ENCODE peak calls at places on chromosome 14, in six cellular contexts. V, C, G, J, Q and I are unnamed samples.

GRCh38 chr14:20757963-20758362 is 10.2 kb upstream of the EDDM3B start:
- DNase-seq in G (no peak), Q (peak; percentile 44), J (peak; percentile 63), C (no peak), V (peak; percentile 51), I (no peak)

GRCh38 chr14:69928111-69928523 is 48.9 kb downstream of the SMOC1 start:
- DNase-seq in C (no peak), V (no peak), Q (no peak), J (no peak), G (peak; percentile 89), I (no peak)

GRCh38 chr14:60958146-60958545 is 22.7 kb downstream of the TRMT5 start:
- DNase-seq in C (no peak), V (peak; percentile 14), J (no peak), G (no peak), Q (no peak), I (no peak)

GRCh38 chr14:104353221-104353920 is 215.0 kb downstream of the KIF26A start:
- DNase-seq in Q (peak; percentile 20), V (no peak), J (no peak), C (no peak), G (no peak), I (no peak)

GRCh38 chr14:105315211-105315721 is 718 bp downstream of the PACS2 start:
- DNase-seq in C (no peak), G (no peak), Q (peak; percentile 57), J (peak; percentile 73), V (peak; percentile 38), I (no peak)

GRCh38 chr14:76923422-76924362 is 97.5 kb downstream of the LRRC74A start:
- DNase-seq in G (no peak), C (no peak), V (no peak), Q (no peak), J (peak; percentile 73), I (no peak)

GRCh38 chr14:91417134-91417982 is at the start of gene CCDC88C:
- DNase-seq in C (peak; percentile 35), Q (peak; percentile 71), G (no peak), V (peak; percentile 70), J (peak; percentile 79), I (peak; percentile 65)

GRCh38 chr14:25090281-25090680 is 40.3 kb upstream of the STXBP6 start:
- DNase-seq in J (no peak), G (no peak), Q (no peak), C (no peak), V (no peak), I (no peak)

GRCh38 chr14:36028218-36028617 is 148.3 kb downstream of the PTCSC3 start:
- DNase-seq in C (no peak), G (no peak), Q (no peak), J (no peak), V (peak; percentile 14), I (no peak)

GRCh38 chr14:102182901-102183619 is 43.4 kb downstream of the WDR20 start:
- DNase-seq in G (no peak), Q (no peak), C (no peak), V (no peak), J (no peak), I (no peak)

GRCh38 chr14:70096866-70097265 is 91.9 kb downstream of the SLC8A3 start:
- DNase-seq in J (no peak), G (peak; percentile 14), V (peak; percentile 63), C (no peak), Q (peak; percentile 60), I (no peak)

GRCh38 chr14:45649051-45649450 is 396.0 kb upstream of the MIS18BP1 start:
- DNase-seq in V (no peak), G (no peak), C (no peak), J (no peak), Q (no peak), I (no peak)

GRCh38 chr14:51368721-51369163 is 128.7 kb downstream of the TMX1 start:
- DNase-seq in J (no peak), G (peak; percentile 89), Q (no peak), C (peak; percentile 85), V (no peak), I (no peak)

GRCh38 chr14:50308363-50308762 is 3.7 kb downstream of the L2HGDH start:
- DNase-seq in G (peak; percentile 34), V (no peak), J (no peak), C (no peak), Q (no peak), I (no peak)

GRCh38 chr14:88481794-88482193 is 73.0 kb downstream of the PTPN21 start:
- DNase-seq in G (peak; percentile 30), Q (no peak), J (no peak), C (peak; percentile 53), V (no peak), I (no peak)

GRCh38 chr14:85528080-85528881 is 1.7 kb upstream of the FLRT2 start:
- DNase-seq in J (no peak), V (peak; percentile 92), Q (peak; percentile 50), C (no peak), G (peak; percentile 90), I (peak; percentile 51)

GRCh38 chr14:104230119-104230885 is 91.9 kb downstream of the KIF26A start:
- DNase-seq in G (no peak), C (no peak), V (no peak), J (no peak), Q (no peak), I (no peak)

GRCh38 chr14:88202296-88202695 is 120.8 kb downstream of the KCNK10 start:
- DNase-seq in V (no peak), J (no peak), G (no peak), Q (no peak), C (no peak), I (no peak)

GRCh38 chr14:26702721-26703250 is 105.0 kb upstream of the NOVA1 start:
- DNase-seq in V (peak; percentile 1), C (no peak), J (no peak), G (no peak), Q (no peak), I (no peak)

GRCh38 chr14:50875359-50876090 is 3.7 kb downstream of the ABHD12B start:
- DNase-seq in V (no peak), C (no peak), G (peak; percentile 54), J (no peak), Q (no peak), I (no peak)

GRCh38 chr14:50320279-50320678 is 8.2 kb downstream of the DMAC2L start:
- DNase-seq in J (no peak), G (peak; percentile 82), Q (no peak), V (no peak), C (peak; percentile 29), I (no peak)

GRCh38 chr14:27186048-27186447 is 588.2 kb upstream of the NOVA1 start:
- DNase-seq in J (no peak), Q (no peak), G (no peak), C (no peak), V (no peak), I (no peak)

GRCh38 chr14:77498984-77499527 is 440 bp upstream of the ISM2 start:
- DNase-seq in Q (peak; percentile 50), C (peak; percentile 96), J (peak; percentile 66), V (peak; percentile 38), G (no peak), I (peak; percentile 27)

GRCh38 chr14:105422695-105423487 is 3.3 kb downstream of the MTA1 start:
- DNase-seq in V (no peak), Q (no peak), C (no peak), J (no peak), G (no peak), I (no peak)

GRCh38 chr14:56338674-56339073 is 220.5 kb downstream of the PELI2 start:
- DNase-seq in J (no peak), Q (no peak), V (peak; percentile 23), C (no peak), G (peak; percentile 44), I (no peak)

GRCh38 chr14:83779266-83779665 is 1750.7 kb upstream of the FLRT2 start:
- DNase-seq in Q (no peak), C (no peak), J (no peak), G (peak; percentile 78), V (no peak), I (no peak)

DNA sequence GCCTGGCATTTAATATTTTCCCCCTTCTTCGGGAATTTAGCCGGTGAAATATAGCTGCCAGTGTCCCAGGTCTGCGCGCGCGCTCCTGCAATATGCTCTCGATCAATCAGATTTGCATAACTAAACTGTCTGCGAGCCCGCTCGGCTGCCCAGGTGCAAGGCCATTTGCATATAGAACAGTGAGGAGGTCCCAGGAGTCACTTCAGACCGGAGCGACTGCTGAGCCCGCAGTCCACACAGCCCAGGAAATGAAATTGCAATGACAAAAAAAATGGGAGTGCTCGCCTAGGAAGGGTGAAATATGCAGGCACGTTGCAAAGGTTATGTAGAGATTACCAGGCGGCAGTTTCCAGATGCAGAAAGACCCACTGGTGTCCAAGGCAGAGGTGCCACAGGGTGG is 228.5 kb downstream of the VRK1 start:
- DNase-seq in G (no peak), J (peak; percentile 54), V (no peak), Q (peak; percentile 87), C (no peak), I (no peak)
- H3K9ac ChIP-seq in G (no peak overlapping the region), J (no peak overlapping the region), V (no peak overlapping the region), Q (no peak overlapping the region), C (no peak overlapping the region), I (no peak overlapping the region)

DNA sequence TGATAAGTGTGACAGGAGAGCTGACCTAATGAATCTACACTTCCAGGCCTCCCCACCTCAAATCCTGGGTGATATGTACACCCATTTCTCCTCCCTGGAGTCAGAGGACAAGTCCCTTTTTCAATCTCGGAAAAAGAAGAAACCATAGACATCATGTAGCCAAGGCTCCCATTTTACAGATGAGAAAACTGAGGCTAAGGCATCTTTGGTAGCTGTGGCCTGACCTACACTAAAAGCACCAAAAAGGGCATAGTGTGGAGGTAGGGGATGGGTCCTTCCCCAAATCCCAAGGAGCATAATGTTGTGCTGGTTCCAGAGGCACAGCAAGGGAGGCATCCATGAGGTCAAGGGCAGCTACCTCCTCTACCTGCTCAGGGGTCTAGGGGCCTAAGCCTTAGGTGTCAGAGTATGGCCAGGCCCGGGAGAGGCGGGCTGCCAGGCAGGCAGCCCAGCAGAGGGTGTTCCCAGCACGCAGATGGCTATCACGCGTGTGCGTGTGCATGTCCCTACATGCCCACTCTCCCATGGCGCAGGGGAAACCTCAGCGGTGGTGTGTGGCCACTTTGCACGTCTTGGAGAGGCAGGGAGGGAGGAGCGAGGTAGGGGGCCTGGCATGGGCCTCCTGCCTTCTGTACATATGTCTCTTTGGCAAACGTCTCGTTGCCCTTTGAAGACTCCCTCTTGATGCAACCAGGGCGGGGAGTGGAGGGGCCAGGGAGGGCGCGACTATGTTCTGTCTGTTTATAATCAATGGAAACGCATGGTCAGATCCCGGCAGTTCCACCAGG is 2.5 kb downstream of the PGF start:
- DNase-seq in G (no peak), J (no peak), V (no peak), Q (no peak), C (no peak), I (no peak)
- H2AK5ac ChIP-seq in G (no peak overlapping the region), J (peak overlapping the region; percentile 5), V (no peak overlapping the region), Q (no peak overlapping the region), C (no peak overlapping the region), I (peak overlapping the region; percentile 90)

GRCh38 chr14:44412858-44413569 is 94.1 kb downstream of the FSCB start:
- DNase-seq in C (no peak), G (no peak), J (peak; percentile 45), Q (peak; percentile 31), V (peak; percentile 52), I (no peak)
- H3K9ac ChIP-seq in C (no peak overlapping the region), G (no peak overlapping the region), J (no peak overlapping the region), Q (no peak overlapping the region), V (no peak overlapping the region), I (no peak overlapping the region)

DNA sequence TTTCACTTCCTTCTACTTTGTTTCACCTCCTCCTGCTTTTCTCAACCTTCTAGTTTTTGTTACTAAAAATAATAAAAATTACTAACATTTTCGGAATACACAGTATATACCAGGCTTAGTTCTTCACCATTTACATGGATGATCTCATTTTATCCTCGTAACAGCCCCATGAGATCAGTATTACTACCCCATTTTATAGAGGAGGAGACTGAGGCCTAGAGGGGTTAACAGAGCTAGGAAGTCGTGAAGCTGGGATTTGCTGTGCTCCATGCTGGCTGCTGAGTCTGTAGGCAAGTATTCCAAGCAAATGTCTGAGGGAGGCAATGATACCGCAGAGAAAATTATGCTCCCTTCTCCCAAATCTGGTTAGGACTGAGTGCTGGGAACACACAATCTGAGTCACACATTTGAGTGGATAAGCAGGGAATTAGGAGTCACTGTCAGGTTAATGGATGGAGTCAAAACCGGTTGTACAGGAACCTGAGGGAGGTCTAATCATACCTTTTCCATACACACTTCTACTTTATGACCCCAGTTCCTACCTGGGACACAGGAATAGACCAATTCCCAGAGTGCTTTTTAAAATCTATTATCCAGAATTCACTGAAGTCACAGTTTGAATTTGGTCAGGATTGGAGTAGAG is 51.1 kb downstream of the ZFYVE26 start:
- DNase-seq in C (peak; percentile 79), V (no peak), Q (no peak), J (no peak), G (no peak), I (no peak)
- H2AK5ac ChIP-seq in C (no peak overlapping the region), V (no peak overlapping the region), Q (no peak overlapping the region), J (no peak overlapping the region), G (no peak overlapping the region), I (no peak overlapping the region)